ENCODE peak calls at places on chromosomes 16 and 17, in four cellular contexts. O is activated naive CD8-positive, alpha-beta T cell treated with anti-CD3 and anti-CD28 coated beads, Interleukin-2, amount 50 U/mL, for 24 hours; Q is HT-29; W is H9. J is an unnamed sample.

GRCh38 chr16:6643083-6643686 is 689.5 kb upstream of the RBFOX1 start:
- DNase-seq in O (peak), Q (no peak), W (peak), J (peak)

GRCh38 chr17:49218941-49219913 is 8.7 kb downstream of the ABI3 start:
- DNase-seq in O (peak), Q (no peak), W (peak), J (no peak)

GRCh38 chr16:82621796-82622195 is 5.0 kb upstream of the CDH13 start:
- DNase-seq in O (no peak), Q (no peak), W (no peak), J (no peak)

GRCh38 chr16:67296422-67296821 is 17.1 kb downstream of the PLEKHG4 start:
- DNase-seq in O (no peak), Q (no peak), W (no peak), J (peak)

GRCh38 chr17:83192161-83192788 is 112.9 kb downstream of the METRNL start:
- DNase-seq in O (peak), Q (no peak), W (no peak), J (no peak)

GRCh38 chr16:66296591-66296990 is 69.9 kb upstream of the CDH5 start:
- DNase-seq in O (no peak), Q (no peak), W (peak), J (no peak)

GRCh38 chr17:64448665-64449512 is at the start of gene MILR1:
- DNase-seq in O (no peak), Q (peak), W (no peak), J (no peak)

GRCh38 chr17:66938656-66939055 is 25.9 kb upstream of the CACNG4 start:
- DNase-seq in O (no peak), Q (no peak), W (no peak), J (no peak)

GRCh38 chr16:4917117-4917516 is 19.8 kb downstream of the PPL start:
- DNase-seq in O (no peak), Q (no peak), W (no peak), J (no peak)

GRCh38 chr16:71383054-71383773 is 24.7 kb downstream of the CALB2 start:
- DNase-seq in O (peak), Q (no peak), W (peak), J (peak)

GRCh38 chr17:20008242-20009051 is 712 bp upstream of the SPECC1 start:
- DNase-seq in O (peak), Q (no peak), W (peak), J (peak)

GRCh38 chr17:78759203-78759968 is 22.7 kb downstream of the CYTH1 start:
- DNase-seq in O (peak), Q (no peak), W (no peak), J (no peak)

GRCh38 chr16:67804853-67805542 is 1.4 kb downstream of the RANBP10 start:
- DNase-seq in O (no peak), Q (no peak), W (no peak), J (peak)

GRCh38 chr17:48181653-48182052 is 74.1 kb downstream of the SNX11 start:
- DNase-seq in O (no peak), Q (peak), W (peak), J (peak)

GRCh38 chr17:53387745-53388144 is 435.0 kb upstream of the KIF2B start:
- DNase-seq in O (no peak), Q (no peak), W (no peak), J (no peak)

GRCh38 chr17:82146663-82147654 is 48.9 kb upstream of the FASN start:
- DNase-seq in O (no peak), Q (no peak), W (no peak), J (no peak)

GRCh38 chr16:56145369-56145768 is 45.9 kb upstream of the GNAO1 start:
- DNase-seq in O (no peak), Q (no peak), W (peak), J (no peak)

GRCh38 chr17:50090071-50090470 is 5.1 kb upstream of the PDK2 start:
- DNase-seq in O (no peak), Q (no peak), W (no peak), J (no peak)

GRCh38 chr16:47136101-47136820 is 7.5 kb downstream of the NETO2 start:
- DNase-seq in O (no peak), Q (no peak), W (no peak), J (peak)

GRCh38 chr17:40298726-40299125 is 10.3 kb upstream of the RARA start:
- DNase-seq in O (no peak), Q (no peak), W (no peak), J (no peak)

GRCh38 chr17:65558683-65559311 is 2.7 kb downstream of the AXIN2 start:
- DNase-seq in O (peak), Q (peak), W (no peak), J (no peak)

GRCh38 chr17:31112001-31112661 is 17.4 kb downstream of the NF1 start:
- DNase-seq in O (no peak), Q (no peak), W (no peak), J (no peak)

GRCh38 chr16:12661656-12662172 is 142.0 kb downstream of the CPPED1 start:
- DNase-seq in O (peak), Q (peak), W (peak), J (no peak)